ENCODE peak calls at places on chromosomes 4 and X, in eight cellular contexts. One of them, this sample, is unnamed.

GRCh38 chr4:111283066-111283677 is 660.3 kb upstream of the PITX2 start:
- DNase-seq in activated CD4-positive, alpha-beta T cell treated with anti-CD3 and anti-CD28 coated beads for 24 hours: peak
- DNase-seq in Peyer's patch: peak
- DNase-seq in stimulated activated naive CD8-positive, alpha-beta T cell treated with anti-CD3 and anti-CD28 coated beads, Interleukin-15, Interleukin-2, amounts not matched to agents 100 U/mL and 50 U/mL, for 24 hours: peak
- DNase-seq in ACHN: peak
- DNase-seq in CD8-positive, alpha-beta memory T cell: no peak
- DNase-seq in cardiac fibroblast: peak
- DNase-seq in effector CD8-positive, alpha-beta T cell: no peak
- DNase-seq in this sample: peak

GRCh38 chr4:63170923-63171322 is 1238.3 kb downstream of the TECRL start:
- DNase-seq in activated CD4-positive, alpha-beta T cell treated with anti-CD3 and anti-CD28 coated beads for 24 hours: no peak
- DNase-seq in Peyer's patch: no peak
- DNase-seq in stimulated activated naive CD8-positive, alpha-beta T cell treated with anti-CD3 and anti-CD28 coated beads, Interleukin-15, Interleukin-2, amounts not matched to agents 100 U/mL and 50 U/mL, for 24 hours: no peak
- DNase-seq in ACHN: no peak
- DNase-seq in CD8-positive, alpha-beta memory T cell: no peak
- DNase-seq in cardiac fibroblast: no peak
- DNase-seq in effector CD8-positive, alpha-beta T cell: no peak
- DNase-seq in this sample: no peak

GRCh38 chrX:84046403-84046984 is 141.5 kb downstream of the RPS6KA6 start:
- DNase-seq in activated CD4-positive, alpha-beta T cell treated with anti-CD3 and anti-CD28 coated beads for 24 hours: no peak
- DNase-seq in Peyer's patch: no peak
- DNase-seq in stimulated activated naive CD8-positive, alpha-beta T cell treated with anti-CD3 and anti-CD28 coated beads, Interleukin-15, Interleukin-2, amounts not matched to agents 100 U/mL and 50 U/mL, for 24 hours: peak
- DNase-seq in ACHN: peak
- DNase-seq in CD8-positive, alpha-beta memory T cell: no peak
- DNase-seq in cardiac fibroblast: peak
- DNase-seq in effector CD8-positive, alpha-beta T cell: no peak
- DNase-seq in this sample: peak

GRCh38 chrX:121308276-121308805 is 260.9 kb downstream of the GLUD2 start:
- DNase-seq in activated CD4-positive, alpha-beta T cell treated with anti-CD3 and anti-CD28 coated beads for 24 hours: peak
- DNase-seq in Peyer's patch: no peak
- DNase-seq in stimulated activated naive CD8-positive, alpha-beta T cell treated with anti-CD3 and anti-CD28 coated beads, Interleukin-15, Interleukin-2, amounts not matched to agents 100 U/mL and 50 U/mL, for 24 hours: peak
- DNase-seq in ACHN: peak
- DNase-seq in CD8-positive, alpha-beta memory T cell: no peak
- DNase-seq in cardiac fibroblast: peak
- DNase-seq in effector CD8-positive, alpha-beta T cell: no peak
- DNase-seq in this sample: peak

GRCh38 chr4:76989391-76990061 is 40.0 kb downstream of the SEPTIN11 start:
- DNase-seq in activated CD4-positive, alpha-beta T cell treated with anti-CD3 and anti-CD28 coated beads for 24 hours: peak
- DNase-seq in Peyer's patch: no peak
- DNase-seq in stimulated activated naive CD8-positive, alpha-beta T cell treated with anti-CD3 and anti-CD28 coated beads, Interleukin-15, Interleukin-2, amounts not matched to agents 100 U/mL and 50 U/mL, for 24 hours: peak
- DNase-seq in ACHN: no peak
- DNase-seq in CD8-positive, alpha-beta memory T cell: peak
- DNase-seq in cardiac fibroblast: no peak
- DNase-seq in effector CD8-positive, alpha-beta T cell: peak
- DNase-seq in this sample: no peak

GRCh38 chr4:184196730-184197355 is 20.8 kb downstream of the ENPP6 start:
- DNase-seq in activated CD4-positive, alpha-beta T cell treated with anti-CD3 and anti-CD28 coated beads for 24 hours: no peak
- DNase-seq in Peyer's patch: no peak
- DNase-seq in stimulated activated naive CD8-positive, alpha-beta T cell treated with anti-CD3 and anti-CD28 coated beads, Interleukin-15, Interleukin-2, amounts not matched to agents 100 U/mL and 50 U/mL, for 24 hours: no peak
- DNase-seq in ACHN: no peak
- DNase-seq in CD8-positive, alpha-beta memory T cell: no peak
- DNase-seq in cardiac fibroblast: no peak
- DNase-seq in effector CD8-positive, alpha-beta T cell: no peak
- DNase-seq in this sample: no peak

GRCh38 chr4:146051724-146052396 is 113.2 kb upstream of the ZNF827 start:
- DNase-seq in activated CD4-positive, alpha-beta T cell treated with anti-CD3 and anti-CD28 coated beads for 24 hours: no peak
- DNase-seq in Peyer's patch: no peak
- DNase-seq in stimulated activated naive CD8-positive, alpha-beta T cell treated with anti-CD3 and anti-CD28 coated beads, Interleukin-15, Interleukin-2, amounts not matched to agents 100 U/mL and 50 U/mL, for 24 hours: no peak
- DNase-seq in ACHN: no peak
- DNase-seq in CD8-positive, alpha-beta memory T cell: no peak
- DNase-seq in cardiac fibroblast: peak
- DNase-seq in effector CD8-positive, alpha-beta T cell: no peak
- DNase-seq in this sample: no peak

GRCh38 chrX:43165343-43165920 is 387.5 kb upstream of the PPP1R2C start:
- DNase-seq in activated CD4-positive, alpha-beta T cell treated with anti-CD3 and anti-CD28 coated beads for 24 hours: no peak
- DNase-seq in Peyer's patch: no peak
- DNase-seq in stimulated activated naive CD8-positive, alpha-beta T cell treated with anti-CD3 and anti-CD28 coated beads, Interleukin-15, Interleukin-2, amounts not matched to agents 100 U/mL and 50 U/mL, for 24 hours: peak
- DNase-seq in ACHN: no peak
- DNase-seq in CD8-positive, alpha-beta memory T cell: no peak
- DNase-seq in cardiac fibroblast: no peak
- DNase-seq in effector CD8-positive, alpha-beta T cell: no peak
- DNase-seq in this sample: no peak

GRCh38 chr4:78922207-78922606 is 17.0 kb downstream of the PAQR3 start:
- DNase-seq in activated CD4-positive, alpha-beta T cell treated with anti-CD3 and anti-CD28 coated beads for 24 hours: no peak
- DNase-seq in Peyer's patch: no peak
- DNase-seq in stimulated activated naive CD8-positive, alpha-beta T cell treated with anti-CD3 and anti-CD28 coated beads, Interleukin-15, Interleukin-2, amounts not matched to agents 100 U/mL and 50 U/mL, for 24 hours: no peak
- DNase-seq in ACHN: no peak
- DNase-seq in CD8-positive, alpha-beta memory T cell: no peak
- DNase-seq in cardiac fibroblast: peak
- DNase-seq in effector CD8-positive, alpha-beta T cell: no peak
- DNase-seq in this sample: no peak

GRCh38 chr4:185119927-185120630 is 23.0 kb upstream of the SLC25A4 start:
- DNase-seq in activated CD4-positive, alpha-beta T cell treated with anti-CD3 and anti-CD28 coated beads for 24 hours: no peak
- DNase-seq in Peyer's patch: no peak
- DNase-seq in stimulated activated naive CD8-positive, alpha-beta T cell treated with anti-CD3 and anti-CD28 coated beads, Interleukin-15, Interleukin-2, amounts not matched to agents 100 U/mL and 50 U/mL, for 24 hours: no peak
- DNase-seq in ACHN: no peak
- DNase-seq in CD8-positive, alpha-beta memory T cell: no peak
- DNase-seq in cardiac fibroblast: no peak
- DNase-seq in effector CD8-positive, alpha-beta T cell: no peak
- DNase-seq in this sample: peak

GRCh38 chrX:42738552-42738951 is 39.4 kb downstream of the PPP1R2C start:
- DNase-seq in activated CD4-positive, alpha-beta T cell treated with anti-CD3 and anti-CD28 coated beads for 24 hours: no peak
- DNase-seq in Peyer's patch: no peak
- DNase-seq in stimulated activated naive CD8-positive, alpha-beta T cell treated with anti-CD3 and anti-CD28 coated beads, Interleukin-15, Interleukin-2, amounts not matched to agents 100 U/mL and 50 U/mL, for 24 hours: no peak
- DNase-seq in ACHN: no peak
- DNase-seq in CD8-positive, alpha-beta memory T cell: no peak
- DNase-seq in cardiac fibroblast: no peak
- DNase-seq in effector CD8-positive, alpha-beta T cell: no peak
- DNase-seq in this sample: no peak

GRCh38 chr4:153393397-153393796 is 48.9 kb downstream of the MND1 start:
- DNase-seq in activated CD4-positive, alpha-beta T cell treated with anti-CD3 and anti-CD28 coated beads for 24 hours: no peak
- DNase-seq in Peyer's patch: no peak
- DNase-seq in stimulated activated naive CD8-positive, alpha-beta T cell treated with anti-CD3 and anti-CD28 coated beads, Interleukin-15, Interleukin-2, amounts not matched to agents 100 U/mL and 50 U/mL, for 24 hours: no peak
- DNase-seq in ACHN: peak
- DNase-seq in CD8-positive, alpha-beta memory T cell: no peak
- DNase-seq in cardiac fibroblast: peak
- DNase-seq in effector CD8-positive, alpha-beta T cell: no peak
- DNase-seq in this sample: no peak

GRCh38 chr4:142030010-142030409 is 393.6 kb downstream of the IL15 start:
- DNase-seq in activated CD4-positive, alpha-beta T cell treated with anti-CD3 and anti-CD28 coated beads for 24 hours: no peak
- DNase-seq in Peyer's patch: no peak
- DNase-seq in stimulated activated naive CD8-positive, alpha-beta T cell treated with anti-CD3 and anti-CD28 coated beads, Interleukin-15, Interleukin-2, amounts not matched to agents 100 U/mL and 50 U/mL, for 24 hours: no peak
- DNase-seq in ACHN: no peak
- DNase-seq in CD8-positive, alpha-beta memory T cell: no peak
- DNase-seq in cardiac fibroblast: no peak
- DNase-seq in effector CD8-positive, alpha-beta T cell: no peak
- DNase-seq in this sample: no peak

GRCh38 chr4:37365888-37366287 is 121.3 kb downstream of the NWD2 start:
- DNase-seq in activated CD4-positive, alpha-beta T cell treated with anti-CD3 and anti-CD28 coated beads for 24 hours: no peak
- DNase-seq in Peyer's patch: no peak
- DNase-seq in stimulated activated naive CD8-positive, alpha-beta T cell treated with anti-CD3 and anti-CD28 coated beads, Interleukin-15, Interleukin-2, amounts not matched to agents 100 U/mL and 50 U/mL, for 24 hours: no peak
- DNase-seq in ACHN: no peak
- DNase-seq in CD8-positive, alpha-beta memory T cell: no peak
- DNase-seq in cardiac fibroblast: no peak
- DNase-seq in effector CD8-positive, alpha-beta T cell: no peak
- DNase-seq in this sample: peak

GRCh38 chrX:118525146-118525725 is 29.6 kb downstream of the DOCK11 start:
- DNase-seq in activated CD4-positive, alpha-beta T cell treated with anti-CD3 and anti-CD28 coated beads for 24 hours: no peak
- DNase-seq in Peyer's patch: no peak
- DNase-seq in stimulated activated naive CD8-positive, alpha-beta T cell treated with anti-CD3 and anti-CD28 coated beads, Interleukin-15, Interleukin-2, amounts not matched to agents 100 U/mL and 50 U/mL, for 24 hours: no peak
- DNase-seq in ACHN: no peak
- DNase-seq in CD8-positive, alpha-beta memory T cell: no peak
- DNase-seq in cardiac fibroblast: no peak
- DNase-seq in effector CD8-positive, alpha-beta T cell: no peak
- DNase-seq in this sample: no peak

GRCh38 chr4:87659247-87659931 is 9.3 kb downstream of the DMP1 start:
- DNase-seq in activated CD4-positive, alpha-beta T cell treated with anti-CD3 and anti-CD28 coated beads for 24 hours: no peak
- DNase-seq in Peyer's patch: no peak
- DNase-seq in stimulated activated naive CD8-positive, alpha-beta T cell treated with anti-CD3 and anti-CD28 coated beads, Interleukin-15, Interleukin-2, amounts not matched to agents 100 U/mL and 50 U/mL, for 24 hours: no peak
- DNase-seq in ACHN: no peak
- DNase-seq in CD8-positive, alpha-beta memory T cell: no peak
- DNase-seq in cardiac fibroblast: peak
- DNase-seq in effector CD8-positive, alpha-beta T cell: no peak
- DNase-seq in this sample: no peak

GRCh38 chr4:163063891-163064290 is 102.8 kb downstream of the NAF1 start:
- DNase-seq in activated CD4-positive, alpha-beta T cell treated with anti-CD3 and anti-CD28 coated beads for 24 hours: no peak
- DNase-seq in Peyer's patch: no peak
- DNase-seq in stimulated activated naive CD8-positive, alpha-beta T cell treated with anti-CD3 and anti-CD28 coated beads, Interleukin-15, Interleukin-2, amounts not matched to agents 100 U/mL and 50 U/mL, for 24 hours: no peak
- DNase-seq in ACHN: peak
- DNase-seq in CD8-positive, alpha-beta memory T cell: no peak
- DNase-seq in cardiac fibroblast: peak
- DNase-seq in effector CD8-positive, alpha-beta T cell: no peak
- DNase-seq in this sample: no peak

GRCh38 chr4:90753068-90753467 is 625.9 kb downstream of the CCSER1 start:
- DNase-seq in activated CD4-positive, alpha-beta T cell treated with anti-CD3 and anti-CD28 coated beads for 24 hours: no peak
- DNase-seq in Peyer's patch: no peak
- DNase-seq in stimulated activated naive CD8-positive, alpha-beta T cell treated with anti-CD3 and anti-CD28 coated beads, Interleukin-15, Interleukin-2, amounts not matched to agents 100 U/mL and 50 U/mL, for 24 hours: no peak
- DNase-seq in ACHN: no peak
- DNase-seq in CD8-positive, alpha-beta memory T cell: no peak
- DNase-seq in cardiac fibroblast: no peak
- DNase-seq in effector CD8-positive, alpha-beta T cell: no peak
- DNase-seq in this sample: no peak

GRCh38 chr4:41661447-41662076 is 87.0 kb downstream of the PHOX2B start:
- DNase-seq in activated CD4-positive, alpha-beta T cell treated with anti-CD3 and anti-CD28 coated beads for 24 hours: peak
- DNase-seq in Peyer's patch: peak
- DNase-seq in stimulated activated naive CD8-positive, alpha-beta T cell treated with anti-CD3 and anti-CD28 coated beads, Interleukin-15, Interleukin-2, amounts not matched to agents 100 U/mL and 50 U/mL, for 24 hours: peak
- DNase-seq in ACHN: peak
- DNase-seq in CD8-positive, alpha-beta memory T cell: no peak
- DNase-seq in cardiac fibroblast: peak
- DNase-seq in effector CD8-positive, alpha-beta T cell: no peak
- DNase-seq in this sample: peak

GRCh38 chr4:59200992-59201391 is 1999.1 kb upstream of the ADGRL3 start:
- DNase-seq in activated CD4-positive, alpha-beta T cell treated with anti-CD3 and anti-CD28 coated beads for 24 hours: no peak
- DNase-seq in Peyer's patch: no peak
- DNase-seq in stimulated activated naive CD8-positive, alpha-beta T cell treated with anti-CD3 and anti-CD28 coated beads, Interleukin-15, Interleukin-2, amounts not matched to agents 100 U/mL and 50 U/mL, for 24 hours: no peak
- DNase-seq in ACHN: no peak
- DNase-seq in CD8-positive, alpha-beta memory T cell: no peak
- DNase-seq in cardiac fibroblast: peak
- DNase-seq in effector CD8-positive, alpha-beta T cell: no peak
- DNase-seq in this sample: no peak

GRCh38 chr4:114782842-114783595 is 184.4 kb downstream of the UGT8 start:
- DNase-seq in activated CD4-positive, alpha-beta T cell treated with anti-CD3 and anti-CD28 coated beads for 24 hours: no peak
- DNase-seq in Peyer's patch: no peak
- DNase-seq in stimulated activated naive CD8-positive, alpha-beta T cell treated with anti-CD3 and anti-CD28 coated beads, Interleukin-15, Interleukin-2, amounts not matched to agents 100 U/mL and 50 U/mL, for 24 hours: no peak
- DNase-seq in ACHN: no peak
- DNase-seq in CD8-positive, alpha-beta memory T cell: no peak
- DNase-seq in cardiac fibroblast: no peak
- DNase-seq in effector CD8-positive, alpha-beta T cell: no peak
- DNase-seq in this sample: no peak

GRCh38 chr4:9926591-9926990 is 94.7 kb downstream of the SLC2A9 start:
- DNase-seq in activated CD4-positive, alpha-beta T cell treated with anti-CD3 and anti-CD28 coated beads for 24 hours: no peak
- DNase-seq in Peyer's patch: no peak
- DNase-seq in stimulated activated naive CD8-positive, alpha-beta T cell treated with anti-CD3 and anti-CD28 coated beads, Interleukin-15, Interleukin-2, amounts not matched to agents 100 U/mL and 50 U/mL, for 24 hours: no peak
- DNase-seq in ACHN: no peak
- DNase-seq in CD8-positive, alpha-beta memory T cell: no peak
- DNase-seq in cardiac fibroblast: no peak
- DNase-seq in effector CD8-positive, alpha-beta T cell: no peak
- DNase-seq in this sample: no peak

GRCh38 chr4:57109847-57110634 is at the start of gene IGFBP7:
- DNase-seq in activated CD4-positive, alpha-beta T cell treated with anti-CD3 and anti-CD28 coated beads for 24 hours: no peak
- DNase-seq in Peyer's patch: peak
- DNase-seq in stimulated activated naive CD8-positive, alpha-beta T cell treated with anti-CD3 and anti-CD28 coated beads, Interleukin-15, Interleukin-2, amounts not matched to agents 100 U/mL and 50 U/mL, for 24 hours: peak
- DNase-seq in ACHN: peak
- DNase-seq in CD8-positive, alpha-beta memory T cell: no peak
- DNase-seq in cardiac fibroblast: peak
- DNase-seq in effector CD8-positive, alpha-beta T cell: no peak
- DNase-seq in this sample: peak

GRCh38 chr4:72286185-72286584 is 254.4 kb downstream of the NPFFR2 start:
- DNase-seq in activated CD4-positive, alpha-beta T cell treated with anti-CD3 and anti-CD28 coated beads for 24 hours: no peak
- DNase-seq in Peyer's patch: no peak
- DNase-seq in stimulated activated naive CD8-positive, alpha-beta T cell treated with anti-CD3 and anti-CD28 coated beads, Interleukin-15, Interleukin-2, amounts not matched to agents 100 U/mL and 50 U/mL, for 24 hours: no peak
- DNase-seq in ACHN: peak
- DNase-seq in CD8-positive, alpha-beta memory T cell: no peak
- DNase-seq in cardiac fibroblast: peak
- DNase-seq in effector CD8-positive, alpha-beta T cell: no peak
- DNase-seq in this sample: peak

GRCh38 chr4:145034727-145035211 is 63.2 kb downstream of the ANAPC10 start:
- DNase-seq in activated CD4-positive, alpha-beta T cell treated with anti-CD3 and anti-CD28 coated beads for 24 hours: no peak
- DNase-seq in Peyer's patch: no peak
- DNase-seq in stimulated activated naive CD8-positive, alpha-beta T cell treated with anti-CD3 and anti-CD28 coated beads, Interleukin-15, Interleukin-2, amounts not matched to agents 100 U/mL and 50 U/mL, for 24 hours: no peak
- DNase-seq in ACHN: peak
- DNase-seq in CD8-positive, alpha-beta memory T cell: no peak
- DNase-seq in cardiac fibroblast: peak
- DNase-seq in effector CD8-positive, alpha-beta T cell: no peak
- DNase-seq in this sample: no peak

GRCh38 chrX:2632533-2633504 is 58.3 kb upstream of the CD99 start:
- DNase-seq in activated CD4-positive, alpha-beta T cell treated with anti-CD3 and anti-CD28 coated beads for 24 hours: no peak
- DNase-seq in Peyer's patch: no peak
- DNase-seq in stimulated activated naive CD8-positive, alpha-beta T cell treated with anti-CD3 and anti-CD28 coated beads, Interleukin-15, Interleukin-2, amounts not matched to agents 100 U/mL and 50 U/mL, for 24 hours: no peak
- DNase-seq in ACHN: no peak
- DNase-seq in CD8-positive, alpha-beta memory T cell: no peak
- DNase-seq in cardiac fibroblast: peak
- DNase-seq in effector CD8-positive, alpha-beta T cell: no peak
- DNase-seq in this sample: no peak

GRCh38 chr4:169059294-169060201 is 49.5 kb upstream of the CBR4 start:
- DNase-seq in activated CD4-positive, alpha-beta T cell treated with anti-CD3 and anti-CD28 coated beads for 24 hours: no peak
- DNase-seq in Peyer's patch: no peak
- DNase-seq in stimulated activated naive CD8-positive, alpha-beta T cell treated with anti-CD3 and anti-CD28 coated beads, Interleukin-15, Interleukin-2, amounts not matched to agents 100 U/mL and 50 U/mL, for 24 hours: no peak
- DNase-seq in ACHN: no peak
- DNase-seq in CD8-positive, alpha-beta memory T cell: no peak
- DNase-seq in cardiac fibroblast: peak
- DNase-seq in effector CD8-positive, alpha-beta T cell: no peak
- DNase-seq in this sample: peak

GRCh38 chrX:23493941-23494374 is 159.3 kb downstream of the PTCHD1 start:
- DNase-seq in activated CD4-positive, alpha-beta T cell treated with anti-CD3 and anti-CD28 coated beads for 24 hours: no peak
- DNase-seq in Peyer's patch: no peak
- DNase-seq in stimulated activated naive CD8-positive, alpha-beta T cell treated with anti-CD3 and anti-CD28 coated beads, Interleukin-15, Interleukin-2, amounts not matched to agents 100 U/mL and 50 U/mL, for 24 hours: no peak
- DNase-seq in ACHN: peak
- DNase-seq in CD8-positive, alpha-beta memory T cell: no peak
- DNase-seq in cardiac fibroblast: peak
- DNase-seq in effector CD8-positive, alpha-beta T cell: no peak
- DNase-seq in this sample: peak

GRCh38 chr4:82797591-82798081 is 960 bp downstream of the SCD5 start:
- DNase-seq in activated CD4-positive, alpha-beta T cell treated with anti-CD3 and anti-CD28 coated beads for 24 hours: no peak
- DNase-seq in Peyer's patch: peak
- DNase-seq in stimulated activated naive CD8-positive, alpha-beta T cell treated with anti-CD3 and anti-CD28 coated beads, Interleukin-15, Interleukin-2, amounts not matched to agents 100 U/mL and 50 U/mL, for 24 hours: peak
- DNase-seq in ACHN: no peak
- DNase-seq in CD8-positive, alpha-beta memory T cell: peak
- DNase-seq in cardiac fibroblast: peak
- DNase-seq in effector CD8-positive, alpha-beta T cell: no peak
- DNase-seq in this sample: no peak

GRCh38 chrX:144006811-144007210 is 122.9 kb downstream of the UBE2NL start:
- DNase-seq in activated CD4-positive, alpha-beta T cell treated with anti-CD3 and anti-CD28 coated beads for 24 hours: no peak
- DNase-seq in Peyer's patch: no peak
- DNase-seq in stimulated activated naive CD8-positive, alpha-beta T cell treated with anti-CD3 and anti-CD28 coated beads, Interleukin-15, Interleukin-2, amounts not matched to agents 100 U/mL and 50 U/mL, for 24 hours: no peak
- DNase-seq in ACHN: peak
- DNase-seq in CD8-positive, alpha-beta memory T cell: no peak
- DNase-seq in cardiac fibroblast: peak
- DNase-seq in effector CD8-positive, alpha-beta T cell: no peak
- DNase-seq in this sample: no peak

GRCh38 chr4:138182838-138183426 is 59.2 kb downstream of the SLC7A11 start:
- DNase-seq in activated CD4-positive, alpha-beta T cell treated with anti-CD3 and anti-CD28 coated beads for 24 hours: no peak
- DNase-seq in Peyer's patch: no peak
- DNase-seq in stimulated activated naive CD8-positive, alpha-beta T cell treated with anti-CD3 and anti-CD28 coated beads, Interleukin-15, Interleukin-2, amounts not matched to agents 100 U/mL and 50 U/mL, for 24 hours: no peak
- DNase-seq in ACHN: peak
- DNase-seq in CD8-positive, alpha-beta memory T cell: no peak
- DNase-seq in cardiac fibroblast: peak
- DNase-seq in effector CD8-positive, alpha-beta T cell: no peak
- DNase-seq in this sample: peak

GRCh38 chr4:181046809-181047208 is 1196.4 kb upstream of the TENM3 start:
- DNase-seq in activated CD4-positive, alpha-beta T cell treated with anti-CD3 and anti-CD28 coated beads for 24 hours: no peak
- DNase-seq in Peyer's patch: no peak
- DNase-seq in stimulated activated naive CD8-positive, alpha-beta T cell treated with anti-CD3 and anti-CD28 coated beads, Interleukin-15, Interleukin-2, amounts not matched to agents 100 U/mL and 50 U/mL, for 24 hours: no peak
- DNase-seq in ACHN: no peak
- DNase-seq in CD8-positive, alpha-beta memory T cell: no peak
- DNase-seq in cardiac fibroblast: no peak
- DNase-seq in effector CD8-positive, alpha-beta T cell: no peak
- DNase-seq in this sample: no peak